ENCODE peak calls at places on chromosomes 13 and 19, in seven cellular contexts. J is esophagus squamous epithelium, N is breast epithelium, V is stomach, U is H1, L is spleen, O is heart left ventricle. A is an unnamed sample.

GRCh38 chr13:95870421-95870820 is 182.8 kb downstream of the UGGT2 start:
- DNase-seq in J (no peak), N (no peak), V (no peak), U (no peak), L (no peak), O (no peak), A (no peak)

GRCh38 chr13:66689628-66690027 is 540.5 kb downstream of the PCDH9 start:
- DNase-seq in J (no peak), N (no peak), V (no peak), U (no peak), L (no peak), O (no peak), A (no peak)

GRCh38 chr13:50684366-50684765 is 159.1 kb downstream of the DLEU7 start:
- DNase-seq in J (no peak), N (no peak), V (no peak), U (no peak), L (no peak), O (no peak), A (no peak)

GRCh38 chr19:10662384-10663251 is 8.5 kb downstream of the ILF3 start:
- DNase-seq in J (no peak), N (no peak), V (no peak), U (no peak), L (no peak), O (no peak), A (no peak)

GRCh38 chr19:45828945-45829344 is 13.8 kb upstream of the RSPH6A start:
- DNase-seq in J (no peak), N (no peak), V (no peak), U (no peak), L (no peak), O (peak), A (no peak)

GRCh38 chr19:5103812-5104410 is 135.0 kb downstream of the KDM4B start:
- DNase-seq in J (no peak), N (no peak), V (no peak), U (no peak), L (no peak), O (no peak), A (no peak)

GRCh38 chr19:49954092-49954825 is 6.7 kb downstream of the SIGLEC11 start:
- DNase-seq in J (no peak), N (peak), V (no peak), U (no peak), L (peak), O (no peak), A (no peak)

GRCh38 chr13:33775339-33776108 is 42.4 kb upstream of the RFC3 start:
- DNase-seq in J (no peak), N (no peak), V (no peak), U (no peak), L (no peak), O (no peak), A (no peak)

GRCh38 chr13:113836917-113837553 is 26.8 kb downstream of the GAS6 start:
- DNase-seq in J (no peak), N (no peak), V (peak), U (no peak), L (no peak), O (peak), A (peak)

GRCh38 chr13:81957121-81957520 is 1616.2 kb upstream of the SPRY2 start:
- DNase-seq in J (no peak), N (no peak), V (no peak), U (no peak), L (no peak), O (no peak), A (no peak)

GRCh38 chr19:52941941-52942370 is 18.7 kb upstream of the ZNF888 start:
- DNase-seq in J (no peak), N (no peak), V (peak), U (peak), L (peak), O (no peak), A (peak)

GRCh38 chr19:29873024-29873800 is 61.4 kb downstream of the CCNE1 start:
- DNase-seq in J (no peak), N (no peak), V (peak), U (peak), L (peak), O (peak), A (peak)

GRCh38 chr13:27038323-27038722 is 133.3 kb downstream of the USP12 start:
- DNase-seq in J (no peak), N (no peak), V (no peak), U (no peak), L (no peak), O (no peak), A (no peak)

GRCh38 chr13:95005300-95005699 is 293.0 kb upstream of the SOX21 start:
- DNase-seq in J (no peak), N (no peak), V (no peak), U (no peak), L (no peak), O (no peak), A (no peak)

DNA sequence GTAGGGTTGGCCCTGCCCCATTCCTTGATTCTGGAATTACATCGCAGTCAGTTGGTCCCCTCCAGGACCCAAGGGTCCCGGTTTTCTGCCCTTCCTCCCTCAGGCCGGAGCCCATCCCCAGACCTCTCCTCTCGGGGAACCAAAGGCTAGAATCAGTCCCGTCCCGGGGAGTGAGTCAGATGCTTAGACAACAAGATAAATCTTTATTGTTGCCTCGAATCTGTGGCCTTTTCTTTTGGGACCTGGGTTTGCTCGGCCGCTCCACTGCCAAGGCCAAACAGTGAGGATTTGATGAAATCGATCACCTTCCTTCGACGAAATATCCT is 258 bp upstream of the RASIP1 start:
- DNase-seq in J (no peak), N (no peak), V (no peak), U (no peak), L (no peak), O (no peak), A (no peak)
- H3K4me3 ChIP-seq in J (peak), N (peak), V (peak), U (no peak), L (peak), O (peak), A (no peak)

DNA sequence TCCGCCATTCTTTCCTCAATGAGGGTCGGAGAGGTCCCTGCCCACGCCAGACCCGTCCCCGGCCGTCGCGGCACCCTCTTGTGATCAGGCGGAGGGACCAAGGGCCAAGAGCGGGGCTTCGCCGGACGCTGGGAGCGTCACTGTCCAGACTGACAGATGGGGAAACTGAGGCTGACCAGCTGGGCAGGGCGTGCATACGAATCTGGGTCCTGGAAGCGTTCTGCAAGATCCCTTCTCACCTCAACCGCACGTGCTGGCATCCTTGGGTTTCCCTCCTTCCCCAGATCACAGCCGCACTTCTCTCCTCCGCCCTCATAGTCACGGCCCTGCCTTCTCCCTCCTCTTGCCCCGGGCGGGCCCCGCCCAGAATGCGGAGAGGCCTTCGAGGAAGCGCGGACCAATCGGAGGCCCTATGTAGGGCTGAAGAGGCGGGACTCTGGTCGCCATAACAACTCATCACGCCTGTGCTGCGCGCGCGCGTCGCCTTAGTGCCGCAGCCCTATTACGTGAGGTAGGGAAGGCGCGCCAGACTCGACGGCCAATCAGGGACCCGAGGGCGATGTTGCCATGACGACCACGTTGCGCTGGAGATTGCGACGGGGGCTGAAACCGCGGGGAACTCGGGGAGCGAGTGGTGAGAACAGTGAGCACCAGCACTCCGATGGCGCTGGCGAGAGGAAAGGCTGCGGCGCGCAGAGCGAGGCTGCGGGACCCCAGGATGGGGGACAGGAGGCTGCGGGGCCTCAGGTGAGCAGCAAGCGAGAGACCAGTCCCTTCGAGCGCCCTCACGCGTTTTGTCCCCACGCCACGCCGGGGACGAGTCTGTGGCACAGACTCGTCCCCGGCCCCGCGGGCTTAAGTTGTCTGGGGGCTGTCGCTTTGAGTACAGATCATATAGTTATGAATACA is 5.7 kb downstream of the RNF225 start:
- DNase-seq in J (peak), N (peak), V (peak), U (peak), L (peak), O (peak), A (peak)
- TF ChIP-seq CTCF in J (no peak), N (no peak), V (no peak), U (no peak), L (no peak), O (no peak), A (no peak)

GRCh38 chr19:13817615-13818371 is 22.6 kb downstream of the ZSWIM4 start:
- DNase-seq in J (no peak), N (no peak), V (peak), U (peak), L (peak), O (no peak), A (no peak)
- TF ChIP-seq POLR2A in J (no peak), N (no peak), V (no peak), U (peak), L (no peak), O (no peak), A (no peak)

GRCh38 chr19:7415163-7415856 is 66.6 kb downstream of the ARHGEF18 start:
- DNase-seq in J (no peak), N (peak), V (peak), U (no peak), L (no peak), O (no peak), A (no peak)
- H3K4me3 ChIP-seq in J (no peak), N (no peak), V (no peak), U (no peak), L (no peak), O (no peak), A (no peak)

GRCh38 chr19:2609389-2610116 is 92.9 kb downstream of the GNG7 start:
- DNase-seq in J (no peak), N (no peak), V (no peak), U (no peak), L (no peak), O (peak), A (no peak)

GRCh38 chr19:2612619-2613249 is 89.8 kb downstream of the GNG7 start:
- DNase-seq in J (no peak), N (no peak), V (no peak), U (no peak), L (no peak), O (peak), A (no peak)

GRCh38 chr19:2613507-2614295 is 88.8 kb downstream of the GNG7 start:
- DNase-seq in J (no peak), N (no peak), V (peak), U (peak), L (peak), O (peak), A (no peak)

GRCh38 chr19:2610637-2611482 is 91.6 kb downstream of the GNG7 start:
- DNase-seq in J (no peak), N (peak), V (peak), U (peak), L (peak), O (peak), A (peak)

GRCh38 chr19:2611483-2612464 is 90.7 kb downstream of the GNG7 start:
- DNase-seq in J (no peak), N (no peak), V (no peak), U (no peak), L (no peak), O (peak), A (no peak)
- TF ChIP-seq CTCF in J (no peak), N (no peak), V (no peak), U (no peak), L (peak), O (no peak), A (no peak)

DNA sequence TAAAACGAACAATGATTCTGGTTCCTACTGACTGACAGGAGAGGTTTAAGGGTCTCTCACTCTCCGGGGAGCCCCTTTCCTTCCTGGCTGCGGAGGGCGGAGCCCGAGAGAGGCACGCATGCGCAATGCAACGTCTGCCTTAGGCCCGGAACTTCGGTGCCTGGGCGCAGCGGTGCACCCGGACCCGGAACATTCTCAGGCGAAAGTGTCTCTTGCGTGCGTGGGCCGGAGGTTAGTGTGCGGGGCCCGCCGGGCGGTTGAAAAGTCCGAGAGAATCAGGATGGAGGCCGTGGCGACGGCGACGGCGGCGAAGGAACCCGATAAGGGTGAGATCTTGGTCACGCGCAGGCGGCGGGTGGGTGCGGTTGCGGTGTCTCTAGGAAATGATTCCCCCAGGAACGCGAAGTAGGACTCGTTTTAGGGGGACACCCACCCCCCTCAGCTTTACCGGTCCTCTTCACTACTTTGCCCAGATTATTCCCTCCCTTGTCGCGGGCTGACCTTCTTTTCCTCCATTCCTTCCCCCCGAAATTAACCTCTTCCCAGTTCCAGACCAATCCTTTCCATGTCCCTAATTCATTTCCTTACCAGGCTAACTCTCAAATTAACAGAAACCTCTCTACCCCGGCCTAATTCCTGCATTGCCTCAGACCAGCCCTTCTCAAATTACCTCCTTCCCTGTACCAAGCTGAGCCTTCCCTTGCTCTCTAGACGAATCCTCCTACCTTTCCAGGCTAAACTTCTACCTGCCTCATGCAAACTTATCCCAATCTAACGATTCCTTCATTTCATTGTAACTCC is at the start of gene CCDC97:
- DNase-seq in J (no peak), N (peak), V (peak), U (peak), L (peak), O (peak), A (peak)
- TF ChIP-seq POLR2A in J (peak), N (peak), V (no peak), U (peak), L (peak), O (peak), A (peak)

GRCh38 chr19:17136617-17137016 is 61.0 kb downstream of the MYO9B start:
- DNase-seq in J (no peak), N (no peak), V (no peak), U (no peak), L (no peak), O (no peak), A (no peak)

GRCh38 chr19:17137417-17137816 is 61.8 kb downstream of the MYO9B start:
- DNase-seq in J (no peak), N (no peak), V (peak), U (no peak), L (no peak), O (peak), A (no peak)

GRCh38 chr19:17138937-17139598 is 63.5 kb downstream of the MYO9B start:
- DNase-seq in J (no peak), N (no peak), V (peak), U (no peak), L (no peak), O (no peak), A (no peak)

DNA sequence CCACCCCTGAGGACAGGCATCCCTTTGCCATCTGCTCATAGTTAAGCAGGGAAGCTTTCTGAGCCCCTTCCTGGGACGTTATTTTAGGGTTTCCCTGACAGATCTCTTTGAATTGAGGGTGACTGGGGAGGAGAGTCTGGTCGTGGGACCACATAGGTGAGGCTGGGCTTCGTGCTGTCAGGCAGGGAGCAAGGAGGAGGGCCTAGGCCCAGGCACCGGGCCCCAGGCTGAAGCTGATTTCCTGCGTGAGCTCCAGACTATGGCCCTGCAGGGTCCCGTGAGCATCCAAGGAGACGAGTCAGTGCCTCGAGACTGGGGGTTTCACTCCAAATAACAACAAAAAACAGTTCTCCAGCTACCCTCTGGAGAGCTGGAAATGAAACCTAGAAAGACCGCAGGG is 60.4 kb downstream of the MYO9B start:
- DNase-seq in J (no peak), N (no peak), V (no peak), U (peak), L (no peak), O (no peak), A (no peak)
- H3K4me3 ChIP-seq in J (peak), N (peak), V (no peak), U (no peak), L (no peak), O (peak), A (no peak)

GRCh38 chr19:31943778-31944177 is 401.6 kb upstream of the ZNF507 start:
- DNase-seq in J (no peak), N (no peak), V (no peak), U (no peak), L (no peak), O (no peak), A (no peak)

GRCh38 chr19:31946491-31946890 is 398.9 kb upstream of the ZNF507 start:
- DNase-seq in J (no peak), N (no peak), V (no peak), U (no peak), L (no peak), O (no peak), A (no peak)

GRCh38 chr19:31947436-31947835 is 398.0 kb upstream of the ZNF507 start:
- DNase-seq in J (no peak), N (no peak), V (no peak), U (no peak), L (no peak), O (no peak), A (no peak)

GRCh38 chr19:31944286-31944685 is 401.1 kb upstream of the ZNF507 start:
- DNase-seq in J (no peak), N (no peak), V (no peak), U (no peak), L (no peak), O (no peak), A (no peak)

DNA sequence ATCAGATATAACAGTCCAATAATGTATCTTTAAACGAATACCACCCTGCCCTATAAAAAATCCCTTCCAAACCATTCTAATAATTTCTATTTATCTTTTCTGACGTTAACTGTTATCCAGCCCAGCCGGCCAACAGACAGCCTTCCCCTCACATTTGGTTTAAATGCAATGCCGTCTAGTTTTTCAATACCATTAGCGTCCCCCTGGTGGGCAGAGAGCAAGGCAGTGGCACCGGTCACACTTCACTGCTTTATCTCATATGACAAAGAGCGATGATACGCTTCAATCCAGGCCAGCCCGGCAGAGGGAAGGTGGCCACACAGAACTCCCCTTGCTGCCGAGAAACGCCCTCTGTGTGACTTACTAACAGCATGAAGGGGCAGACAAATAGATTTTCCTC is 402.1 kb upstream of the ZNF507 start:
- DNase-seq in J (no peak), N (no peak), V (no peak), U (no peak), L (no peak), O (no peak), A (no peak)
- TF ChIP-seq CTCF in J (no peak), N (no peak), V (no peak), U (peak), L (no peak), O (no peak), A (no peak)

A was measured in lower leg skin.